ENCODE peak calls at places on chromosomes 7 and 10, in four cellular contexts. J is esophagus squamous epithelium, A is tibial nerve, I is NB4. O is an unnamed sample.

GRCh38 chr7:70477051-70478010 is 654.6 kb upstream of the GALNT17 start:
- DNase-seq in J (no peak), A (no peak), I (no peak), O (no peak)

GRCh38 chr7:101602484-101603241 is 26.4 kb downstream of the MYL10 start:
- DNase-seq in A (peak), J (no peak), I (peak), O (peak)

GRCh38 chr10:97416565-97416964 is 9.4 kb upstream of the PGAM1 start:
- DNase-seq in I (no peak), J (no peak), A (no peak), O (no peak)

GRCh38 chr10:95196053-95196452 is 2.0 kb downstream of the ACSM6 start:
- DNase-seq in I (no peak), J (no peak), A (no peak), O (no peak)

GRCh38 chr10:78721231-78721630 is 347.5 kb upstream of the ZMIZ1 start:
- DNase-seq in J (no peak), A (no peak), I (no peak), O (no peak)

GRCh38 chr10:119933179-119933578 is 40.6 kb downstream of the SEC23IP start:
- DNase-seq in A (no peak), I (peak), J (no peak), O (peak)

GRCh38 chr10:119370046-119370770 is 162.8 kb downstream of the GRK5 start:
- DNase-seq in J (no peak), I (no peak), A (peak), O (no peak)

GRCh38 chr10:69316313-69317059 is 38.2 kb downstream of the HK1 start:
- DNase-seq in J (no peak), I (no peak), A (peak), O (peak)

GRCh38 chr10:132410779-132411532 is 14.0 kb downstream of the PWWP2B start:
- DNase-seq in I (no peak), A (no peak), J (no peak), O (no peak)

GRCh38 chr10:117619710-117620405 is 77.3 kb downstream of the EMX2 start:
- DNase-seq in A (no peak), I (no peak), J (no peak), O (no peak)

GRCh38 chr7:51278797-51279196 is 37.8 kb downstream of the COBL start:
- DNase-seq in J (no peak), I (no peak), A (no peak), O (no peak)

GRCh38 chr7:93337047-93337446 is 104.9 kb downstream of the VPS50 start:
- DNase-seq in I (no peak), A (no peak), J (no peak), O (no peak)

GRCh38 chr10:32987172-32987571 is 29.1 kb upstream of the ITGB1 start:
- DNase-seq in A (no peak), J (no peak), I (no peak), O (no peak)

GRCh38 chr10:96673318-96674099 is 46.8 kb downstream of the PIK3AP1 start:
- DNase-seq in J (peak), A (peak), I (peak), O (no peak)

GRCh38 chr10:116985611-116986010 is 19.4 kb downstream of the SHTN1 start:
- DNase-seq in A (no peak), J (no peak), I (no peak), O (no peak)

GRCh38 chr7:32335107-32335506 is 155.1 kb downstream of the LSM5 start:
- DNase-seq in A (no peak), J (no peak), I (peak), O (no peak)

GRCh38 chr10:76218045-76218444 is 786.6 kb downstream of the LRMDA start:
- DNase-seq in A (no peak), J (no peak), I (no peak), O (no peak)

GRCh38 chr10:122163182-122164027 is 107.7 kb upstream of the BTBD16 start:
- DNase-seq in I (peak), A (no peak), J (no peak), O (no peak)

GRCh38 chr7:102967798-102968197 is 55.0 kb downstream of the LRRC17 start:
- DNase-seq in I (no peak), A (no peak), J (no peak), O (no peak)

GRCh38 chr10:99532687-99533495 is at the start of gene NKX2-3:
- DNase-seq in J (no peak), I (peak), A (peak), O (peak)

GRCh38 chr7:110502893-110503465 is 587.9 kb upstream of the LRRN3 start:
- DNase-seq in J (no peak), I (no peak), A (no peak), O (no peak)

GRCh38 chr7:148607151-148607661 is 16.6 kb downstream of the C7orf33 start:
- DNase-seq in I (no peak), J (no peak), A (no peak), O (no peak)

GRCh38 chr7:131284702-131285419 is 42.8 kb upstream of the MKLN1 start:
- DNase-seq in A (peak), J (no peak), I (no peak), O (no peak)

GRCh38 chr10:71638087-71638576 is 81.4 kb downstream of the C10orf105 start:
- DNase-seq in I (peak), J (no peak), A (no peak), O (peak)

GRCh38 chr7:43716598-43716997 is 12.7 kb downstream of the COA1 start:
- DNase-seq in I (no peak), A (no peak), J (no peak), O (no peak)

GRCh38 chr7:50446542-50446960 is 3.6 kb downstream of the FIGNL1 start:
- DNase-seq in J (no peak), A (no peak), I (no peak), O (no peak)

GRCh38 chr7:23491502-23491901 is 21.2 kb upstream of the IGF2BP3 start:
- DNase-seq in J (no peak), I (no peak), A (no peak), O (no peak)

GRCh38 chr10:109961181-109962001 is 38.1 kb upstream of the XPNPEP1 start:
- DNase-seq in A (no peak), I (no peak), J (no peak), O (no peak)

GRCh38 chr7:54544356-54545240 is 2.4 kb downstream of the VSTM2A start:
- DNase-seq in J (no peak), I (no peak), A (no peak), O (no peak)

GRCh38 chr10:78295242-78295641 is 261.6 kb downstream of the RPS24 start:
- DNase-seq in J (no peak), A (no peak), I (no peak), O (no peak)

GRCh38 chr7:155258233-155258575 is 39.5 kb upstream of the INSIG1 start:
- DNase-seq in I (no peak), A (peak), J (no peak), O (no peak)

GRCh38 chr10:19815478-19816419 is 483 bp upstream of the PLXDC2 start:
- DNase-seq in J (no peak), I (peak), A (peak), O (peak)

GRCh38 chr10:10798543-10799192 is 219.0 kb upstream of the CELF2 start:
- DNase-seq in J (no peak), A (no peak), I (no peak), O (no peak)

GRCh38 chr10:10798021-10798420 is 219.7 kb upstream of the CELF2 start:
- DNase-seq in J (no peak), A (no peak), I (no peak), O (no peak)

GRCh38 chr10:10797467-10797866 is 220.2 kb upstream of the CELF2 start:
- DNase-seq in I (no peak), A (no peak), J (no peak), O (no peak)

GRCh38 chr10:10796061-10796773 is 221.5 kb upstream of the CELF2 start:
- DNase-seq in I (no peak), J (no peak), A (no peak), O (no peak)

DNA sequence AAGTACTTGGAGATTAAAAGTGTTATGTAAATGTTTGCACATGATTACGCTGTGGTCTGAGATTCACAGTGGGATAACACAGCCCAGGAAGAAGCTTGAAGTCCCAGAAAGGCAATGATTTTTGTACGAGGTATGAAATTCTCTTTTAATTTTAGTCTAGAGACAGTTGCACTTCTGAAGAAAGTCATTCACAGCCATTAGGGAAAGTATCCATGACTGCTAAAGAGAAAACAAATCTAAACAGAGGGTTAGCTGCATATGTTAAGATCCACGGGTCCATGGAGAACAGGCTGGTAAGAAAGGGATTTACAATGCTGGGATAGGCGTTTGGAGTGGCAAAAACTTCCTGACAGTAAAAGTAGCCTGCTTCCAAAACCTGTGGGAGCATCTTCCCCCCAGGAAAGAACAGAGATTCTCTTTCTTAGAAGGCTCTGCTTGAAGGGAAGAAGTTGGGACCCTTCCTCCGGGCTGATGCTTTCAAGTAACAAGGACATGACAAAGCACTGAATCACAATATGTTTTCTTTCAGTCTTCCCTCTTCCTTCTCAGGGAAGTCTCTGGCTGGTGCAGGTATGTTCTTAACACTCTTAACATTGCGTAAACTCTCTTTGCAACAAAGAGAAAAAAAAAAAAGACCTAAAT is 220.8 kb upstream of the CELF2 start:
- DNase-seq in A (no peak), J (no peak), I (no peak), O (no peak)
- TF ChIP-seq POLR2A in A (no peak), J (no peak), I (no peak), O (no peak)

DNA sequence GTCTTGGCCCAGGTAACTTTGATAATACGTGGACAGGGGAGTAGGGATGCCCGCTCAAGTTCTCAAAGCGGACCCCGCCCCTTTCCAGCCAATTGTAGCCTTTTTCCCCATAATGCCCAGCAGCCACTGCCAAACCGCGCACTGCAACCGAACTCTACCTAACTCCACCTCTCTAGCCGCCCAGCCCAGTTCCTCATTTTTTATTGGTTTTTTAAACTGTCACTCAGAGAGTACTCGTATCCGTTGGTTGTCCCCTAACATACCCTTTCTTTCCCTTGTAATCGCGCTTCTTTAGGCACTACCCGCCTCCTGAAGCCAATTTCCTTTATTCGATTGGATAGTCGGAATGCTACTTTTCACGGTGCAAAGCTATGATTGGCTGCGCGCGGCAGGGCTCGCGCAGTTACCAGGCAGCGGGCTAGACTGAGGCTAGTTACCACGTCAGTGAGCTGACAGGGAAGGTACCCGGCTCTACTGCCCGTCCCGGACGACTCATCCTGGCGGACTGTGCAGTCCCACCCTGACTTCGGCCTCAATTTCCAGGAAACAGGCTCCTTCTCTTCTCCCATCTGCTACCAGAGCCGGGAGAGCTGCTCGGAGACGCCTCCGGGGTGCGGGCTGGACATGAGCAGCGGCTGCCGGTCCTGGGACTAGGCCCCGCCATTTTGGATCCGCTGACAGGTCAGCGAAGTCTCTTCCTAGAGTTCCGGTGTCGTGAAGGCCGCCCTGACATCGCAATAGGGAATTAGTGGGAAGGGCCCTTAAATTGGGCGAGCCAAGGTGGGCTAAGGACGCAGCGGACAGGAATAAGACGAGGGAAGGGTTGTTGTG is at the start of gene GBF1:
- DNase-seq in I (peak), A (peak), J (peak), O (peak)
- TF ChIP-seq POLR2A in I (peak), A (peak), J (peak), O (peak)

DNA sequence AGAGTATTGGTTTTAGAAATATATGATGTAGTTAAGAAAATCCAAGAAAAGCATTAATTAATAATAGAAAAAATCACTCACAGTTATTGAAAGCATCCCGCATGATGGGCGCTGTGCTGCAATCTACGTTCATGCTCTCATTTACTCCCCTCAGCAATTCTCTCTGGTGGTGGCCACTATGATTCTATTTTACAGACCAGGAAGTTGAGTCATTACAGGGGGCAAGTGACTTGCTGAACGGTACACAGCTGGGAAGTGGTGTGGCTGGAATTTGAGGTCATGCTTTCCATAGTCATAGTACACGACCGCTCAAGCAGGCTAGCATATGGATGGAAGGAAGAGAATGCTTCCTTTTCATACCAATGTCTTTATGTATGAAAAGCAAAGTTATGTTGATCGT is 117.4 kb downstream of the TES start:
- DNase-seq in J (no peak), I (no peak), A (no peak), O (no peak)
- TF ChIP-seq POLR2A in J (no peak), I (no peak), A (no peak), O (no peak)

DNA sequence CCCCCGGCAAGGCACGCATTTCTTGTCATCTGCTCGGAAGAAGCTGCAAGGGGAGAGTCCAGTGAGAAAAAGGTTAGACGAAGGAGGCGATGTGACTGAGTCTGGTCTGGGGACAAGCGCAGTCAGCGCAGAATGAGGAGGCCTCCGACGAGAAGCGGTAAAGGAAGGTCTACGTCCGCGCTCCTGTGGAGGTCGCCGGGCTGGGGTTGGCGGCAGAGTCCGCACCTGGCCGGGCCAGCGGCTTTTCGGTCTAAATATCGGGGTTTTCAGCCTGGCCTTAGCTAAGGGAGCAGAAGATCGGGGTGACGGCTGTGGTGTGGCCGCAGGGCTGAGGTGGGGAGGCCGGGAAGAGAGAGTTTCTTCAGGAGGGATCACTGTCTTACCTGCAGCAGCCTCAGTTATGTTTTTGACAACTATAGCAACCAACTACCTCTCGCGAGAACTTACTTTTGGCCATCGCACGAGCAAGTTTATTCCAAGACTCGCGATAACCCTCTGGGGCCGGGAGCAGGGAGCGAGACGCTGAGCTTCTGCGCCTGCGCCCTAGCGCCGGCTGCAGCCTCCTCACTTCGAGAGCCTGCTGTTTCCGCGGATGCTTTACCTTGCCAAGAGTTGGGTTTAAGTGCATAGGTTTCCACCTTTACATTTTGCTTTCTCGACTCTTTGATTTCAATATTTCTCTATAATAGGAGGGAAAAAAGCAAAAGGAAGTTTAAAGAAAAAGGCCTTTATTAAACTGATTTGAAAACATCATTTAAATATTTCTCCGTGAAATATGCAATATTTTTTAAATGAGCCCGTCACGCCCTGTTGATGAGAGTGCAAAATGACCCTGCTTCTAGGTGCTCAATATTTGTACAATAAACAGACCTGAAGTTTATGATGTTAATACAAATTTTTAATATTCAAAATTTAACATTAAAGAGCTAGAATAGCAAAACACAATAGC is at the start of gene CFAP70:
- DNase-seq in A (peak), I (peak), J (peak), O (peak)
- TF ChIP-seq POLR2A in A (no peak), I (no peak), J (no peak), O (peak)

GRCh38 chr7:157689269-157690057 is 352.7 kb downstream of the DNAJB6 start:
- DNase-seq in A (no peak), J (no peak), I (peak), O (no peak)

GRCh38 chr7:157690833-157691382 is 354.1 kb downstream of the DNAJB6 start:
- DNase-seq in A (peak), J (no peak), I (peak), O (no peak)

GRCh38 chr7:157688439-157689268 is 351.9 kb downstream of the DNAJB6 start:
- DNase-seq in A (no peak), J (no peak), I (no peak), O (no peak)

GRCh38 chr7:157691521-157692155 is 354.8 kb downstream of the DNAJB6 start:
- DNase-seq in I (peak), J (no peak), A (no peak), O (no peak)

DNA sequence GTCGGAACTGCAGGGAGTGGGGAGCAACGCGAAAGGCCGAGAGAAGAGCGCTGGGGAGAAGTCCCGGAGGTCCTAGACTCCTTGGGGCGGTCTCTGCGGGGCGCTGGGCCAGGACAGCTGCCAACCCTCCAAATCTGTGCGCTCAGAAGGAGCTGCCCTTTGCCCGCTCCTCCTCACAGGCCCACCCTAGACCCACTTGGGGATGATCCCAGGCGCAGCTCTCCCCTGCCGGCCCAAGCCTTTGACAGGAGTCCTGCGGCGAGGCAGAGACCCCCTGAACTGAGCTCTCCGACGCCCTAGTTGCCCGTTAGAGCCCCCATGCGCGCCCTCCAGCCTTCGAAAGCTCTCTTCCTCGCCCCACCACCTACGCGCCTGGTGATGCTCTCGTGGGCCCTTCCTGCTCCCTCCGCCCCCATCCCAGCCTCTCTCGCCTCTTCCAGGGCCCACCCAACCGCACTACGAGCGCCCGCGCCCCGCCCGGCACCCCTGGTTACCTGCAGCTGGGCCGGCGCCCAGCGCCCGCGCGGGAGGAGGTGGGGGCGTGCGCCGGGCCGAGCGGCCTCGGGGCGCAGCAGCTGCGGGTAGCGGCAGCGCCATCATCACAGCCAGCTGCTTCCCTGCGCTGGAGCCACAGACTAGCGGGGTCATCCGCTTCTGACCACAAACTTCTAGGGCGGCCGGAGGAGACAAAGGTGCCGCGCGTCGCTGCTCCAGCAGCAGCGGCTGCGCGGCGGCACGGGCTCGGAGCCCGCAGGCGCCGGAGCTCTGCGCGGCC is 353.4 kb downstream of the DNAJB6 start:
- DNase-seq in I (peak), J (no peak), A (no peak), O (no peak)
- TF ChIP-seq POLR2A in I (no peak), J (no peak), A (no peak), O (no peak)

DNA sequence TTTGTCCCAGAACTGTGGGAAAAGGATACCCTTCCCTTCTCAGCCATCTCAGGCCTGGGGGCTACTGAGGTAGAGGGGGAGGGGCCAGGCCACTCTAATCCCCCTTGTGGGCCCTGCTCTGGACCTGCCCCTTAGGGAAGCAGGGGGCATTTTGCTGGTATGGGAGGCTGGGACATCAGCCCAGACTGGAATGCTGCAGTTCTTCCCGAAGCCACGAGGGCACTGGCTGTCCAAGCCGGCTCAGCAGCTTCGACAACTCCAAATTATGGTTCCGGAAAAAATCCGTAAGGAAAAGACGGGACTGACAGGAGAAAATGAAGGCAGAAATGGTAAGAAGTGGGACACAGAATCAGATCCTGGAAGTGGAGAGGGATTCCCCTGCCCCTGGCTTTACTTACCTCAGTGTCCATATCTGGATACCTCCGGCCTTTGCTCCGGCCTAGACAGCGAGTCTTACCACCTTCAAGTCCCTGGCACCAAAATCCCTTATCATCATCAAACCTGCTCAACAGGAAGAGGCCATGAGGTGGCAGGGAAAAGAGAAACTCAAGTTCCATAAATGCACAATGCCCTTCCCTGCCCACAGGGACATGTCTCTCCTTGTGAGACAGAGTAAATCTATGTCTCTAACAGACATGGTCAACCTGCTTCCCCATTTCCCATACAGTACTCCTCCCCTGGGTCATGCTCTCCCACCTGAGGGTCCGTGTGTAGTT is 9.0 kb downstream of the NDST2 start:
- DNase-seq in A (no peak), J (no peak), I (no peak), O (no peak)
- TF ChIP-seq POLR2A in A (no peak), J (no peak), I (no peak), O (no peak)

O was measured in erythroblast.